ENCODE peak calls at places on chromosomes 2 and 18, in nine cellular contexts. G is neural progenitor cell; P is GM23248; W is CD8-positive, alpha-beta memory T cell; X is spleen; Y is SJSA1; R is pancreas; J is endodermal cell; V is heart left ventricle. D is an unnamed sample.

GRCh38 chr2:9738062-9738717 is 105.1 kb upstream of the TAF1B start:
- DNase-seq in Y (no peak), V (no peak), G (no peak), W (no peak), X (no peak), R (no peak), J (no peak), P (no peak), D (no peak)

GRCh38 chr2:147715807-147716206 is 129.0 kb upstream of the ACVR2A start:
- DNase-seq in G (no peak), W (no peak), V (no peak), R (no peak), J (no peak), X (no peak), Y (no peak), P (peak; percentile 20), D (no peak)

GRCh38 chr2:7594211-7594610 is 677.0 kb downstream of the RNF144A start:
- DNase-seq in V (no peak), G (no peak), J (no peak), R (no peak), X (no peak), W (no peak), Y (no peak), P (no peak), D (no peak)

GRCh38 chr2:24546668-24547067 is 55.6 kb downstream of the NCOA1 start:
- DNase-seq in V (no peak), G (no peak), R (no peak), P (no peak), Y (no peak), J (no peak), W (no peak), X (no peak), D (no peak)

GRCh38 chr2:205995260-205995659 is 90.7 kb downstream of the INO80D start:
- DNase-seq in G (no peak), R (no peak), J (no peak), Y (no peak), X (no peak), V (no peak), W (no peak), P (no peak), D (no peak)

GRCh38 chr18:76131738-76132137 is 363.3 kb downstream of the ZNF516 start:
- DNase-seq in J (no peak), R (no peak), Y (no peak), V (no peak), P (no peak), G (no peak), X (no peak), W (no peak), D (no peak)

GRCh38 chr2:46913471-46914381 is 1.9 kb downstream of the MCFD2 start:
- DNase-seq in G (peak; percentile 23), R (peak; percentile 54), W (no peak), Y (no peak), X (no peak), J (peak; percentile 61), V (no peak), P (peak; percentile 79), D (no peak)

GRCh38 chr2:181985632-181986205 is at the start of gene PPP1R1C:
- DNase-seq in J (no peak), V (no peak), P (no peak), R (no peak), X (no peak), W (no peak), G (peak; percentile 74), Y (no peak), D (no peak)

GRCh38 chr2:119472749-119473148 is 41.1 kb downstream of the TMEM37 start:
- DNase-seq in W (no peak), V (no peak), X (no peak), Y (no peak), G (no peak), J (no peak), P (no peak), R (no peak), D (no peak)

GRCh38 chr2:119475857-119476244 is 44.2 kb downstream of the TMEM37 start:
- DNase-seq in P (no peak), W (no peak), G (no peak), V (no peak), X (no peak), Y (no peak), R (no peak), J (no peak), D (no peak)

GRCh38 chr2:119473621-119474370 is 42.1 kb downstream of the TMEM37 start:
- DNase-seq in V (no peak), P (no peak), X (no peak), Y (no peak), G (no peak), R (no peak), W (no peak), J (peak; percentile 33), D (no peak)

GRCh38 chr2:119475225-119475856 is 43.7 kb downstream of the TMEM37 start:
- DNase-seq in X (no peak), Y (peak; percentile 21), W (no peak), G (peak; percentile 54), J (peak; percentile 79), V (peak; percentile 84), R (no peak), P (no peak), D (peak; percentile 57)

DNA sequence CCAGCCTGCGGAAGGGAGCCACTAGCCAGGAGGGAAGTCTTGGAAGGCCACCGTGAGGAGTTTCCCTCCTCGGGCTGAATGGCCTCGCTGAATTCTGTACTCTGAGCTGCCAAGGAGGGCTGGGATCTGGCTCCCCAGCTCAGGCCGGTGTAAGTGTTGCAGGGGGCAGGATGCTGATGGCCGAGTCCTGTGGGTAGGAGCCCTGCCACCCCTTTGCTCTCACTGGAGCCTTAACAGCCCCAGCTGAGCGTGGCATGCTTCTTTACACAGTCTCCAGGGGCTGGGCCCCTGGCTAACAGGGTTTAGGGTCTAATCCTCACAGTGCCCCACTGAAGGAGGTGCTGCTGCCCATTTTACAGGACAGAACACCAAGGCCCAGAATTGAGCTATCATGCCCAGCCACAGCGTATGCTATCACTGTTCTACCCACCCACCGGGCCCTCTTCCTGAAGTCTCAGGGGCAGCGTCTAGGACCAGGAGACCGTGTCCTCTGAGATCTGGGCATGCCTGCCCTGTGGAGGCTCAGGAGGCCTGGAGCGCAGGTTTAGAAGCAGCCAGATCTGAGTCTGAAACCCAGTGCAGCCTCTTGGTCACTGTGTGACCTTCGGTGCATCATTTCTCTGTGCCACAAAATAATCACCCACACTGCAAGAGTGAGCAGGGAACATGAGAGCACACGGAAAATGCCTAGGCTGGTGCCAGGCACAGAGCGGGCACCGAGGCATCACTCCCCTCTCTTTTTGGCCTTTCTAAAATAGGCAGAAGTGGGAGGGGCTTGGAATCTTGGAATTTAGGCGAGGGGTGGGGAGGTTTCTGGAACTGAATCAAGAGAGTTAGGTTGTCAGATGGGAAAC is 42.9 kb downstream of the TMEM37 start:
- DNase-seq in R (no peak), P (no peak), V (no peak), Y (peak; percentile 33), W (no peak), G (no peak), X (no peak), J (peak; percentile 48), D (no peak)
- H3K4me1 ChIP-seq in R (peaks cover 3% of the 10 kb centered on the region), P (no peaks in the 10 kb centered on the region), V (peaks cover 6% of the 10 kb centered on the region), Y (no peaks in the 10 kb centered on the region), W (no peaks in the 10 kb centered on the region), G (peaks cover 12% of the 10 kb centered on the region), X (no peaks in the 10 kb centered on the region), J (no peaks in the 10 kb centered on the region), D (peaks cover 29% of the 10 kb centered on the region)

GRCh38 chr2:64404743-64405142 is 49.2 kb upstream of the LGALSL start:
- DNase-seq in V (peak; percentile 49), J (peak; percentile 69), W (no peak), X (no peak), P (peak; percentile 45), R (peak; percentile 14), G (peak; percentile 72), Y (no peak), D (peak; percentile 34)

GRCh38 chr2:64405476-64406406 is 48.2 kb upstream of the LGALSL start:
- DNase-seq in Y (no peak), P (peak; percentile 96), V (peak; percentile 38), G (no peak), J (no peak), W (no peak), R (no peak), X (no peak), D (no peak)

GRCh38 chr2:64403426-64403825 is 50.5 kb upstream of the LGALSL start:
- DNase-seq in G (no peak), R (no peak), V (no peak), W (no peak), P (no peak), X (no peak), J (no peak), Y (no peak), D (no peak)

GRCh38 chr2:64402876-64403275 is 51.1 kb upstream of the LGALSL start:
- DNase-seq in G (no peak), R (no peak), P (peak; percentile 32), X (no peak), Y (no peak), V (no peak), W (no peak), J (no peak), D (no peak)

DNA sequence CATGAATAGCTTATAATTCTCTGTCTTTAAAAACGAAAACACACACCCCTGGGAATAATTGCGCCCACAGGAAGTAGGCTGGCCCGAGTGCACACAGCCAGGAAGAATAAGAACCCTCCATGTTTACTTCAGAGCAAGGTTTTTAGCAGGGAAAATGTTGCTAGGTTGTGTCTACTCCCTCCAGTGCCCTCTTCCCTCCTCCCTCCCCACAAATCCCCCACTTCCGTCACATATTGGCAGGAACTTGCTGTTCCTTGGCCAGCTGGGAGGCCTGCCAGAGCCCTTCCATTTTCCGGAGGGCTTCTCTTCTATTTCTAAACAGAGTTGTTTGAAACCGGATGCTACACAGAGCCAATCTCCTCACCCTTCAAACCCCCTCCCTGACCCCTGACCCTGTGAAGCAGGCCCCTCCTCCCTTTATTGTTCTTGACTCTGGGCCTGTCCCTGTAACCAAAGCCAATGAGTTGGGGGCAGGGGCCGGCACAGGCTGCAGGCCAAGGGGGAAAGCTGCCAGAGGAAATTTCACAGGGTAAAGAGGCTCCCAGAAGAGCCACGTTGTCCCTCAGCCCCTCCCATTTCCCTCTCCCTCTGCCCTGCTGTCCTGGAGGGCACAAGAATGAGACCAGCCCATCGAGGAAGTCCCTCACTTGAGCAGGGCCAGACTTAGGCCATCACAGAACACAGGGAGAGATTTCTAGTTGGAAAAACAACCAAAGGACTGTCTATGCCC is 49.8 kb upstream of the LGALSL start:
- DNase-seq in V (peak; percentile 89), J (peak; percentile 88), X (peak; percentile 86), G (peak; percentile 89), Y (no peak), W (no peak), P (peak; percentile 39), R (peak; percentile 72), D (peak; percentile 88)
- H3K4me3 ChIP-seq in V (peak overlapping the region; percentile 17), J (peak overlapping the region; percentile 47), X (no peak overlapping the region), G (peak overlapping the region; percentile 26), Y (no peak overlapping the region), W (no peak overlapping the region), P (no peak overlapping the region), R (no peak overlapping the region), D (peak overlapping the region; percentile 28)

DNA sequence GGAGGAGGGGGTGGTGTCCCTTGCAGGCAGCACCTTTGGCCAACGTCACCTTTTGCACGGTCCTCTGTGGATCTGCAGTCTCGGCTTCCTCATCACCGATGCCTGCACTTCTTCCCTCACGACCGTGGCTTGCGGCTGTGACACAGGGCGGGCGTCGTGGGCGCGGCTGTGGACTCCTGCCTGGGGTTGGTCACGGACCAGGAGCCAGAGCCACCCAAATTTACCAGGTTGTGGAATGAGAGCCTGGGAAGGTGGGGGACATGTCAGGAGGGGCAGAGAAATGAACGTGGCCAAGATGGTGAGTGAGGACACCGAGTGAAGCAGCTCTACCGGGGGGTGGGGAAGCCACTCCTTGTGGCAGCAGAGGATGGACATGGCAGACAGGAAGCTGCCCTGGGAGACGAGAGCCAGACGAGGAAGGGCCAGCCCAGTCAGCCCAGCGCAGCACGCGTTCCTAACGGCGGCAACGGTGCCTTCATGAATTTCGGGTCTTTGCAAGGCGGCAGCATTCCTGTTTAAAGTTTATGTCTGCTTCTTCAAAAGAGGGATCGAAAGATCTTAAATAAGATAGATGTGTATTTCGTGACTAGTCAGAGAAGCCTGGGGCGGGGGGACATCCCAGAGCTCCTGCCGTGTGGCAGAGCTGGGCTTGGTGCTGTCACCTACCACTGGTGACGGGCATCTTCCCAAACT is 84.2 kb downstream of the LRRFIP1 start:
- DNase-seq in X (no peak), J (no peak), Y (no peak), P (no peak), G (no peak), R (no peak), W (no peak), V (no peak), D (no peak)
- H3K4me1 ChIP-seq in X (peaks cover 17% of the 10 kb centered on the region), J (no peaks in the 10 kb centered on the region), Y (peaks cover 36% of the 10 kb centered on the region), P (peaks cover 23% of the 10 kb centered on the region), G (peaks cover 12% of the 10 kb centered on the region), R (no peaks in the 10 kb centered on the region), W (peaks cover 22% of the 10 kb centered on the region), V (peaks cover 58% of the 10 kb centered on the region), D (peaks cover 83% of the 10 kb centered on the region)

GRCh38 chr18:58966704-58967103 is 102.0 kb downstream of the ZNF532 start:
- DNase-seq in X (no peak), W (no peak), J (no peak), P (no peak), G (no peak), V (no peak), R (no peak), Y (no peak), D (no peak)
- H3K4me3 ChIP-seq in X (no peak overlapping the region), W (no peak overlapping the region), J (no peak overlapping the region), P (no peak overlapping the region), G (no peak overlapping the region), V (no peak overlapping the region), R (no peak overlapping the region), Y (no peak overlapping the region), D (no peak overlapping the region)

D was measured in left ventricle myocardium inferior.